ENCODE peak calls at places on chromosome 20, in four cellular contexts. One of them, this sample, is unnamed.

GRCh38 chr20:58930496-58930895 is 50.6 kb upstream of the NELFCD start:
- DNase-seq in hepatocyte: no peak
- DNase-seq in stimulated activated CD4-positive, alpha-beta T cell treated with anti-CD3 and anti-CD28 coated beads, Interleukin-2, amount 100 ng/mL, for 24 hours: no peak
- DNase-seq in HS-27A: no peak
- DNase-seq in this sample: no peak

GRCh38 chr20:41499961-41500725 is 118.0 kb downstream of the CHD6 start:
- DNase-seq in stimulated activated CD4-positive, alpha-beta T cell treated with anti-CD3 and anti-CD28 coated beads, Interleukin-2, amount 100 ng/mL, for 24 hours: no peak
- DNase-seq in hepatocyte: no peak
- DNase-seq in HS-27A: no peak
- DNase-seq in this sample: no peak

GRCh38 chr20:47971321-47971781 is 186.1 kb upstream of the SULF2 start:
- DNase-seq in HS-27A: no peak
- DNase-seq in hepatocyte: no peak
- DNase-seq in stimulated activated CD4-positive, alpha-beta T cell treated with anti-CD3 and anti-CD28 coated beads, Interleukin-2, amount 100 ng/mL, for 24 hours: no peak
- DNase-seq in this sample: no peak

GRCh38 chr20:10648651-10649050 is 25.1 kb downstream of the JAG1 start:
- DNase-seq in hepatocyte: no peak
- DNase-seq in HS-27A: peak; percentile 79
- DNase-seq in stimulated activated CD4-positive, alpha-beta T cell treated with anti-CD3 and anti-CD28 coated beads, Interleukin-2, amount 100 ng/mL, for 24 hours: no peak
- DNase-seq in this sample: no peak

GRCh38 chr20:24585796-24586522 is 116.5 kb downstream of the SYNDIG1 start:
- DNase-seq in stimulated activated CD4-positive, alpha-beta T cell treated with anti-CD3 and anti-CD28 coated beads, Interleukin-2, amount 100 ng/mL, for 24 hours: no peak
- DNase-seq in hepatocyte: no peak
- DNase-seq in HS-27A: no peak
- DNase-seq in this sample: no peak

GRCh38 chr20:60999256-60999655 is 252.8 kb upstream of the CDH4 start:
- DNase-seq in stimulated activated CD4-positive, alpha-beta T cell treated with anti-CD3 and anti-CD28 coated beads, Interleukin-2, amount 100 ng/mL, for 24 hours: no peak
- DNase-seq in hepatocyte: no peak
- DNase-seq in HS-27A: no peak
- DNase-seq in this sample: no peak

GRCh38 chr20:17882065-17882833 is 86.3 kb downstream of the SNX5 start:
- DNase-seq in hepatocyte: no peak
- DNase-seq in stimulated activated CD4-positive, alpha-beta T cell treated with anti-CD3 and anti-CD28 coated beads, Interleukin-2, amount 100 ng/mL, for 24 hours: no peak
- DNase-seq in HS-27A: no peak
- DNase-seq in this sample: no peak

GRCh38 chr20:48816282-48816860 is 11.4 kb downstream of the PREX1 start:
- DNase-seq in HS-27A: no peak
- DNase-seq in stimulated activated CD4-positive, alpha-beta T cell treated with anti-CD3 and anti-CD28 coated beads, Interleukin-2, amount 100 ng/mL, for 24 hours: no peak
- DNase-seq in hepatocyte: no peak
- DNase-seq in this sample: no peak

GRCh38 chr20:46246527-46246926 is 61.8 kb downstream of the CDH22 start:
- DNase-seq in stimulated activated CD4-positive, alpha-beta T cell treated with anti-CD3 and anti-CD28 coated beads, Interleukin-2, amount 100 ng/mL, for 24 hours: peak; percentile 6
- DNase-seq in HS-27A: no peak
- DNase-seq in hepatocyte: no peak
- DNase-seq in this sample: no peak

GRCh38 chr20:2301164-2301622 is 5.4 kb downstream of the TGM3 start:
- DNase-seq in stimulated activated CD4-positive, alpha-beta T cell treated with anti-CD3 and anti-CD28 coated beads, Interleukin-2, amount 100 ng/mL, for 24 hours: no peak
- DNase-seq in HS-27A: no peak
- DNase-seq in hepatocyte: peak; percentile 55
- DNase-seq in this sample: peak; percentile 44

GRCh38 chr20:61331542-61331941 is 79.5 kb downstream of the CDH4 start:
- DNase-seq in stimulated activated CD4-positive, alpha-beta T cell treated with anti-CD3 and anti-CD28 coated beads, Interleukin-2, amount 100 ng/mL, for 24 hours: no peak
- DNase-seq in HS-27A: no peak
- DNase-seq in hepatocyte: peak; percentile 45
- DNase-seq in this sample: no peak

GRCh38 chr20:57795347-57795697 is 85.5 kb upstream of the PMEPA1 start:
- DNase-seq in HS-27A: peak; percentile 24
- DNase-seq in hepatocyte: no peak
- DNase-seq in stimulated activated CD4-positive, alpha-beta T cell treated with anti-CD3 and anti-CD28 coated beads, Interleukin-2, amount 100 ng/mL, for 24 hours: no peak
- DNase-seq in this sample: peak; percentile 55

GRCh38 chr20:48609491-48609978 is 218.3 kb downstream of the PREX1 start:
- DNase-seq in stimulated activated CD4-positive, alpha-beta T cell treated with anti-CD3 and anti-CD28 coated beads, Interleukin-2, amount 100 ng/mL, for 24 hours: no peak
- DNase-seq in HS-27A: no peak
- DNase-seq in hepatocyte: no peak
- DNase-seq in this sample: no peak

GRCh38 chr20:17722493-17723300 is 22.9 kb downstream of the BANF2 start:
- DNase-seq in hepatocyte: no peak
- DNase-seq in stimulated activated CD4-positive, alpha-beta T cell treated with anti-CD3 and anti-CD28 coated beads, Interleukin-2, amount 100 ng/mL, for 24 hours: no peak
- DNase-seq in HS-27A: no peak
- DNase-seq in this sample: no peak

GRCh38 chr20:9409981-9410380 is 104.4 kb upstream of the LAMP5 start:
- DNase-seq in hepatocyte: no peak
- DNase-seq in stimulated activated CD4-positive, alpha-beta T cell treated with anti-CD3 and anti-CD28 coated beads, Interleukin-2, amount 100 ng/mL, for 24 hours: no peak
- DNase-seq in HS-27A: peak; percentile 90
- DNase-seq in this sample: no peak

GRCh38 chr20:50295762-50296449 is 105.3 kb downstream of the CEBPB start:
- DNase-seq in stimulated activated CD4-positive, alpha-beta T cell treated with anti-CD3 and anti-CD28 coated beads, Interleukin-2, amount 100 ng/mL, for 24 hours: no peak
- DNase-seq in hepatocyte: no peak
- DNase-seq in HS-27A: no peak
- DNase-seq in this sample: no peak

GRCh38 chr20:62500237-62500864 is 24.6 kb upstream of the GATA5 start:
- DNase-seq in hepatocyte: peak; percentile 87
- DNase-seq in stimulated activated CD4-positive, alpha-beta T cell treated with anti-CD3 and anti-CD28 coated beads, Interleukin-2, amount 100 ng/mL, for 24 hours: peak; percentile 87
- DNase-seq in HS-27A: no peak
- DNase-seq in this sample: peak; percentile 88

GRCh38 chr20:11155156-11155805 is 481.5 kb upstream of the JAG1 start:
- DNase-seq in HS-27A: no peak
- DNase-seq in stimulated activated CD4-positive, alpha-beta T cell treated with anti-CD3 and anti-CD28 coated beads, Interleukin-2, amount 100 ng/mL, for 24 hours: no peak
- DNase-seq in hepatocyte: no peak
- DNase-seq in this sample: no peak

GRCh38 chr20:18533978-18534644 is 26.4 kb downstream of the SEC23B start:
- DNase-seq in hepatocyte: no peak
- DNase-seq in stimulated activated CD4-positive, alpha-beta T cell treated with anti-CD3 and anti-CD28 coated beads, Interleukin-2, amount 100 ng/mL, for 24 hours: no peak
- DNase-seq in HS-27A: no peak
- DNase-seq in this sample: no peak

GRCh38 chr20:21259346-21259745 is 43.8 kb upstream of the XRN2 start:
- DNase-seq in hepatocyte: no peak
- DNase-seq in stimulated activated CD4-positive, alpha-beta T cell treated with anti-CD3 and anti-CD28 coated beads, Interleukin-2, amount 100 ng/mL, for 24 hours: no peak
- DNase-seq in HS-27A: no peak
- DNase-seq in this sample: no peak

GRCh38 chr20:40728470-40728869 is 39.4 kb upstream of the MAFB start:
- DNase-seq in hepatocyte: no peak
- DNase-seq in HS-27A: no peak
- DNase-seq in stimulated activated CD4-positive, alpha-beta T cell treated with anti-CD3 and anti-CD28 coated beads, Interleukin-2, amount 100 ng/mL, for 24 hours: no peak
- DNase-seq in this sample: no peak

GRCh38 chr20:36454664-36455427 is 86.5 kb upstream of the MYL9 start:
- DNase-seq in stimulated activated CD4-positive, alpha-beta T cell treated with anti-CD3 and anti-CD28 coated beads, Interleukin-2, amount 100 ng/mL, for 24 hours: no peak
- DNase-seq in HS-27A: no peak
- DNase-seq in hepatocyte: peak; percentile 49
- DNase-seq in this sample: peak; percentile 55

GRCh38 chr20:3160418-3160817 is 753 bp upstream of the FASTKD5 start:
- DNase-seq in hepatocyte: no peak
- DNase-seq in stimulated activated CD4-positive, alpha-beta T cell treated with anti-CD3 and anti-CD28 coated beads, Interleukin-2, amount 100 ng/mL, for 24 hours: no peak
- DNase-seq in HS-27A: no peak
- DNase-seq in this sample: no peak